ENCODE peak calls at places on chromosomes 4 and X, in eight cellular contexts. B is fibroblast of lung, Y is lower lobe of right lung, O is A549, E is breast epithelium, M is A673, I is pancreas, J is cardiac fibroblast. W is an unnamed sample.

GRCh38 chrX:53211391-53211978 is 13.5 kb downstream of the KDM5C start:
- DNase-seq in B (no peak), Y (no peak), O (no peak), E (no peak), M (no peak), I (no peak), J (peak; percentile 39), W (no peak)

GRCh38 chrX:38768079-38768478 is 33.2 kb upstream of the MID1IP1 start:
- DNase-seq in B (peak; percentile 56), Y (no peak), O (no peak), E (no peak), M (peak; percentile 9), I (no peak), J (peak; percentile 56), W (peak; percentile 21)

GRCh38 chrX:23699636-23700194 is 32.4 kb downstream of the PRDX4 start:
- DNase-seq in B (peak; percentile 2), Y (no peak), O (no peak), E (no peak), M (no peak), I (no peak), J (peak; percentile 38), W (peak; percentile 34)

GRCh38 chr4:8344387-8344786 is 74.8 kb downstream of the HTRA3 start:
- DNase-seq in B (no peak), Y (no peak), O (no peak), E (no peak), M (no peak), I (no peak), J (no peak), W (no peak)

GRCh38 chrX:154374361-154375155 is at the start of gene FLNA:
- DNase-seq in B (no peak), Y (no peak), O (no peak), E (no peak), M (no peak), I (no peak), J (no peak), W (no peak)

GRCh38 chr4:61468091-61468720 is 268.1 kb downstream of the ADGRL3 start:
- DNase-seq in B (peak; percentile 49), Y (no peak), O (no peak), E (no peak), M (no peak), I (no peak), J (peak; percentile 83), W (peak; percentile 19)

GRCh38 chr4:173257732-173258717 is 76.1 kb downstream of the HMGB2 start:
- DNase-seq in B (peak; percentile 83), Y (peak; percentile 51), O (peak; percentile 5), E (no peak), M (peak; percentile 86), I (no peak), J (peak; percentile 81), W (peak; percentile 73)

GRCh38 chr4:102341201-102341600 is 4.1 kb downstream of the SLC39A8 start:
- DNase-seq in B (no peak), Y (no peak), O (no peak), E (no peak), M (no peak), I (no peak), J (no peak), W (no peak)

GRCh38 chr4:159455675-159456235 is 352.9 kb downstream of the RAPGEF2 start:
- DNase-seq in B (peak; percentile 56), Y (no peak), O (peak; percentile 49), E (no peak), M (peak; percentile 79), I (no peak), J (peak; percentile 67), W (peak; percentile 47)
- TF ChIP-seq CTCF in B (peak; percentile 83), Y (peak; percentile 55), O (peak; percentile 49), E (peak; percentile 24), M (peak; percentile 99), I (peak; percentile 37), J (peak; percentile 87), W (peak; percentile 89)

DNA sequence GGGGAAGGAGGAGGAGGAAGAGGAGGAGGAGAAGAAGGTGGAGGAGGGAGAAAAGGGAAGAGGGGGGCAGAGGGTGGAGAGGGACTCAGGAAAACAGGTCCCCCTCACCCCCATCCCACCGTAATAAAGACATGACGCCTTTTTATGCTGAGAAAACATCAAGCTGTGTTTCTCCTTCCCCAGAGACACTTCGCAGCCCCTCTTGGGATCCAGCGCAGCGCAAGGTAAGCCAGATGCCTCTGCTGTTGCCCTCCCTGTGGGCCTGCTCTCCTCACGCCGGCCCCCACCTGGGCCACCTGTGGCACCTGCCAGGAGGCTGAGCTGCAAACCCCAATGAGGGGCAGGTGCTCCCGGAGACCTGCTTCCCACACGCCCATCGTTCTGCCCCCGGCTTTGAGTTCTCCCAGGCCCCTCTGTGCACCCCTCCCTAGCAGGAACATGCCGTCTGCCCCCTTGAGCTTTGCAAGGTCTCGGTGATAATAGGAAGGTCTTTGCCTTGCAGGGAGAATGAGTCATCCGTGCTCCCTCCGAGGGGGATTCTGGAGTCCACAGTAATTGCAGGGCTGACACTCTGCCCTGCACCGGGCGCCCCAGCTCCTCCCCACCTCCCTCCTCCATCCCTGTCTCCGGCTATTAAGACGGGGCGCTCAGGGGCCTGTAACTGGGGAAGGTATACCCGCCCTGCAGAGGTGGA is 45.3 kb upstream of the SHOX start:
- DNase-seq in B (no peak), Y (no peak), O (no peak), E (no peak), M (no peak), I (no peak), J (no peak), W (no peak)
- H3K4me3 ChIP-seq in B (no peak overlapping the region), Y (no peak overlapping the region), O (no peak overlapping the region), E (no peak overlapping the region), M (no peak overlapping the region), I (no peak overlapping the region), J (no peak overlapping the region), W (no peak overlapping the region)

DNA sequence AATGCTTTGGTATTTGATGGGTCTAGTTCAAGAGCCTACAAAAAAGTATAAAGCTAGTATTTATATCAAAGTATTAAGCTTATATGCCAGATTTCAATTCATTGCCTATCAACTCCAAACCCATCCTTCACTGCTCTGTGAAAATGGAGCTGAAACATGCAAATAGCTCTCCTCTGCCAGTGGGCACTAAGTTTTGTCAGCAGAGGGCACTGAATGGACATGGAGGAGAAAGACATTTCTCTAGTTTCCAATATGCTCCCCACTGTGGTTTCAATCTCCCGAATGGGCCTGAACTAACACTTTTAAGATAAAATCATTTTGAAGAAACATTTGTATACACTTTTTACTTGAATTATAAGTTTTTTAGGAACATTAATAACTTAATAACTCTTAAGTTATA is 12.4 kb downstream of the PPID start:
- DNase-seq in B (peak; percentile 18), Y (no peak), O (no peak), E (no peak), M (peak; percentile 22), I (no peak), J (peak; percentile 21), W (peak; percentile 3)
- TF ChIP-seq CTCF in B (peak; percentile 19), Y (no peak), O (no peak), E (no peak), M (peak; percentile 41), I (no peak), J (peak; percentile 10), W (peak; percentile 22)

DNA sequence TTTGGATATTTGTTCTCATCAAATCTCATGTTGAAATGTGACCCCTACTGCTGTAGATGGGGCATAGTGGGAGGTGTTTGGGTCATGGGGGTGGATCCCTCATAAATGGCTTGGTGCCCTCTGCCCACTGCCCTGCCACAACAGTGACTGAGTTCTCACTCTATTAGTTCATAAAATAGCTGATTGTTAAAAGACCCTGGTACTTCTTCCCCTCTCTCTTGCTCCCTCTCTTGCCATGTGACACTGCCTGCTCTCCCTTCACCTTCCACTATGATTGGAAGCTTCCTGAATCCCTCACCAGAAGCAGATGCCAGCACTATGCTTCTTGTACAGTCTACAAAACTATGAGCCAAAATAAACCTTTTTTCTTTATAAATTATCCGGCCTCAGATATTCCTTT is 182.2 kb downstream of the CAMK2D start:
- DNase-seq in B (no peak), Y (no peak), O (no peak), E (no peak), M (no peak), I (no peak), J (no peak), W (no peak)
- H3K4me3 ChIP-seq in B (no peak overlapping the region), Y (no peak overlapping the region), O (no peak overlapping the region), E (no peak overlapping the region), M (no peak overlapping the region), I (no peak overlapping the region), J (no peak overlapping the region), W (no peak overlapping the region)

DNA sequence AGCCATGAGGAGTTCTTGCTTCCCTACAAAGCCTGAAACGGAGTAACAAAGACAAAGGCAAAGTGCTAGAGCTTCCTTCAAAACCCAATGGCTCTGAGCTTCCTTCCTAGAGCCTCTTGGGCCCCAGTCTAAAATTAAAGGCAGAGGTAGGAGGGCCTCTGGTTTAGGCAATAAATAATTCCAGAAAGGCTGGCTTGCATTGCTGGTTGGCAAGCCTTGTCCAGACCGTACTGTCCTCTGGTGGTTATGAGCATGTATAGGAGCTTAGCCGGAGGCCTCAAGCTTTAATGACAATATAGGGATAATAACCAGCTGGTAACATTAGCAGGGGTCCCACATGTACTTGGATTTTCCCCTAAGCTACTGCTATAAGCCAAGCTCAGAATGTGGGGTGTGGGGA is 237.3 kb downstream of the AR start:
- DNase-seq in B (no peak), Y (no peak), O (no peak), E (no peak), M (no peak), I (no peak), J (no peak), W (no peak)
- TF ChIP-seq CTCF in B (peak; percentile 24), Y (peak; percentile 24), O (no peak), E (no peak), M (no peak), I (no peak), J (peak; percentile 62), W (peak; percentile 40)

GRCh38 chrX:155766321-155766720 is 114.8 kb upstream of the VAMP7 start:
- DNase-seq in B (no peak), Y (no peak), O (no peak), E (no peak), M (no peak), I (no peak), J (no peak), W (no peak)

GRCh38 chrX:155767101-155767878 is 113.9 kb upstream of the VAMP7 start:
- DNase-seq in B (peak; percentile 83), Y (peak; percentile 44), O (peak; percentile 18), E (no peak), M (peak; percentile 77), I (peak; percentile 25), J (peak; percentile 85), W (peak; percentile 70)

GRCh38 chrX:155768036-155768769 is 112.9 kb upstream of the VAMP7 start:
- DNase-seq in B (peak; percentile 62), Y (peak; percentile 27), O (peak; percentile 4), E (no peak), M (no peak), I (no peak), J (peak; percentile 82), W (peak; percentile 42)
- H3K4me3 ChIP-seq in B (peak overlapping the region; percentile 31), Y (peak overlapping the region; percentile 28), O (peak overlapping the region; percentile 58), E (peak overlapping the region; percentile 10), M (peak overlapping the region; percentile 45), I (no peak overlapping the region), J (peak overlapping the region; percentile 43), W (peak overlapping the region; percentile 56)

DNA sequence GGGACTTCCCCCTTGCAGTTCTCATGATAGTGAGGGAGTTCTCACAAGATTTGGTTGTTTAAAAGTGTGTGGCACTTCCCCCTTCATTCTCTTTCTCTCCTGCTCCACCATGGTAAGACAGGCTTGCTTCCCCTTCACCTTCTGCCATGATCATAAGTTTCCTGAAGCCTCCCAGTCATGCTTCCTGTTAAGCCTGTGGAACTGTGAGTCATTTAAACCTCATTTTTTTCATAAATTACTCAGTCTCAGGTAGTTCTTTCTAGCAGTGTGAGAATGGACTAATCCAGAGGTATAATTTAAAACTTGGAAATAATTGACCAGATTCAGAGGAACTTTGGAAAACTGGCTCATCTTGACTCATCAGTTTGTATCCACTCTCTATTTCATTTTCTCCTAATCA is 129.0 kb downstream of the TMEM47 start:
- DNase-seq in B (no peak), Y (no peak), O (no peak), E (no peak), M (no peak), I (no peak), J (peak; percentile 6), W (no peak)
- TF ChIP-seq CTCF in B (no peak), Y (no peak), O (no peak), E (no peak), M (no peak), I (no peak), J (no peak), W (no peak)